ENCODE peak calls at places on chromosomes 3 and 15, in eight cellular contexts. One of them, this sample, is unnamed.

GRCh38 chr15:25714538-25714840 is 148.6 kb downstream of the ATP10A start:
- DNase-seq in PC-3: no peak
- DNase-seq in GM23338: no peak
- DNase-seq in HCT116: no peak
- DNase-seq in endothelial cell of umbilical vein: no peak
- DNase-seq in hepatocyte: no peak
- DNase-seq in MM.1S: no peak
- DNase-seq in neural progenitor cell: no peak
- DNase-seq in this sample: no peak

GRCh38 chr3:132245547-132245946 is 71.7 kb upstream of the ACP3 start:
- DNase-seq in endothelial cell of umbilical vein: no peak
- DNase-seq in GM23338: no peak
- DNase-seq in HCT116: no peak
- DNase-seq in neural progenitor cell: no peak
- DNase-seq in MM.1S: peak
- DNase-seq in PC-3: peak
- DNase-seq in hepatocyte: no peak
- DNase-seq in this sample: peak

GRCh38 chr3:159982442-159982841 is 6.2 kb upstream of the IL12A start:
- DNase-seq in endothelial cell of umbilical vein: no peak
- DNase-seq in GM23338: peak
- DNase-seq in neural progenitor cell: no peak
- DNase-seq in hepatocyte: no peak
- DNase-seq in MM.1S: no peak
- DNase-seq in HCT116: no peak
- DNase-seq in PC-3: no peak
- DNase-seq in this sample: no peak

GRCh38 chr3:98329392-98330124 is 24.1 kb upstream of the OR5K4 start:
- DNase-seq in GM23338: peak
- DNase-seq in hepatocyte: peak
- DNase-seq in endothelial cell of umbilical vein: peak
- DNase-seq in HCT116: peak
- DNase-seq in MM.1S: peak
- DNase-seq in PC-3: peak
- DNase-seq in neural progenitor cell: peak
- DNase-seq in this sample: peak

GRCh38 chr15:43509002-43509922 is 8.1 kb upstream of the MAP1A start:
- DNase-seq in hepatocyte: no peak
- DNase-seq in HCT116: no peak
- DNase-seq in endothelial cell of umbilical vein: no peak
- DNase-seq in neural progenitor cell: peak
- DNase-seq in PC-3: no peak
- DNase-seq in MM.1S: no peak
- DNase-seq in GM23338: peak
- DNase-seq in this sample: peak

GRCh38 chr3:154090116-154090420 is 31.1 kb upstream of the ARHGEF26 start:
- DNase-seq in endothelial cell of umbilical vein: peak
- DNase-seq in MM.1S: no peak
- DNase-seq in PC-3: peak
- DNase-seq in HCT116: no peak
- DNase-seq in neural progenitor cell: no peak
- DNase-seq in hepatocyte: peak
- DNase-seq in GM23338: no peak
- DNase-seq in this sample: no peak

GRCh38 chr3:23992051-23992628 is 47.1 kb downstream of the NR1D2 start:
- DNase-seq in MM.1S: no peak
- DNase-seq in PC-3: peak
- DNase-seq in GM23338: peak
- DNase-seq in hepatocyte: no peak
- DNase-seq in neural progenitor cell: peak
- DNase-seq in HCT116: no peak
- DNase-seq in endothelial cell of umbilical vein: peak
- DNase-seq in this sample: peak

GRCh38 chr15:100252779-100253417 is 88.9 kb downstream of the ADAMTS17 start:
- DNase-seq in HCT116: no peak
- DNase-seq in neural progenitor cell: no peak
- DNase-seq in PC-3: no peak
- DNase-seq in hepatocyte: no peak
- DNase-seq in endothelial cell of umbilical vein: no peak
- DNase-seq in MM.1S: no peak
- DNase-seq in GM23338: no peak
- DNase-seq in this sample: peak

GRCh38 chr15:95994418-95994817 is 336.1 kb upstream of the NR2F2 start:
- DNase-seq in endothelial cell of umbilical vein: no peak
- DNase-seq in neural progenitor cell: no peak
- DNase-seq in HCT116: no peak
- DNase-seq in PC-3: no peak
- DNase-seq in hepatocyte: no peak
- DNase-seq in MM.1S: no peak
- DNase-seq in GM23338: no peak
- DNase-seq in this sample: peak

GRCh38 chr3:112631257-112631656 is 9.7 kb downstream of the CCDC80 start:
- DNase-seq in hepatocyte: no peak
- DNase-seq in PC-3: no peak
- DNase-seq in MM.1S: no peak
- DNase-seq in HCT116: no peak
- DNase-seq in endothelial cell of umbilical vein: no peak
- DNase-seq in neural progenitor cell: no peak
- DNase-seq in GM23338: no peak
- DNase-seq in this sample: peak

GRCh38 chr15:28892789-28893610 is 7.2 kb downstream of the APBA2 start:
- DNase-seq in PC-3: no peak
- DNase-seq in neural progenitor cell: no peak
- DNase-seq in HCT116: no peak
- DNase-seq in MM.1S: peak
- DNase-seq in GM23338: no peak
- DNase-seq in hepatocyte: no peak
- DNase-seq in endothelial cell of umbilical vein: no peak
- DNase-seq in this sample: peak

GRCh38 chr15:34889486-34889885 is 80.1 kb downstream of the AQR start:
- DNase-seq in endothelial cell of umbilical vein: no peak
- DNase-seq in GM23338: no peak
- DNase-seq in PC-3: no peak
- DNase-seq in HCT116: no peak
- DNase-seq in neural progenitor cell: no peak
- DNase-seq in hepatocyte: no peak
- DNase-seq in MM.1S: no peak
- DNase-seq in this sample: peak

GRCh38 chr3:15300318-15301078 is 31.9 kb downstream of the SH3BP5 start:
- DNase-seq in neural progenitor cell: no peak
- DNase-seq in GM23338: no peak
- DNase-seq in HCT116: peak
- DNase-seq in PC-3: peak
- DNase-seq in hepatocyte: no peak
- DNase-seq in endothelial cell of umbilical vein: peak
- DNase-seq in MM.1S: no peak
- DNase-seq in this sample: peak

GRCh38 chr3:29064085-29064484 is 216.8 kb upstream of the RBMS3 start:
- DNase-seq in hepatocyte: no peak
- DNase-seq in MM.1S: no peak
- DNase-seq in HCT116: no peak
- DNase-seq in endothelial cell of umbilical vein: no peak
- DNase-seq in neural progenitor cell: peak
- DNase-seq in GM23338: no peak
- DNase-seq in PC-3: no peak
- DNase-seq in this sample: peak

GRCh38 chr15:37891754-37892368 is 42.6 kb upstream of the TMCO5A start:
- DNase-seq in hepatocyte: peak
- DNase-seq in endothelial cell of umbilical vein: peak
- DNase-seq in HCT116: peak
- DNase-seq in neural progenitor cell: peak
- DNase-seq in GM23338: peak
- DNase-seq in PC-3: peak
- DNase-seq in MM.1S: peak
- DNase-seq in this sample: peak

GRCh38 chr3:176430244-176430893 is 766.9 kb downstream of the TBL1XR1 start:
- DNase-seq in endothelial cell of umbilical vein: peak
- DNase-seq in MM.1S: peak
- DNase-seq in PC-3: peak
- DNase-seq in HCT116: peak
- DNase-seq in GM23338: peak
- DNase-seq in neural progenitor cell: peak
- DNase-seq in hepatocyte: peak
- DNase-seq in this sample: peak

GRCh38 chr3:170274641-170275040 is 52.4 kb downstream of the PRKCI start:
- DNase-seq in MM.1S: no peak
- DNase-seq in hepatocyte: no peak
- DNase-seq in endothelial cell of umbilical vein: no peak
- DNase-seq in GM23338: no peak
- DNase-seq in HCT116: no peak
- DNase-seq in neural progenitor cell: no peak
- DNase-seq in PC-3: no peak
- DNase-seq in this sample: no peak

GRCh38 chr15:89681146-89681545 is 2.0 kb upstream of the PLIN1 start:
- DNase-seq in HCT116: no peak
- DNase-seq in endothelial cell of umbilical vein: no peak
- DNase-seq in neural progenitor cell: no peak
- DNase-seq in MM.1S: no peak
- DNase-seq in GM23338: no peak
- DNase-seq in PC-3: no peak
- DNase-seq in hepatocyte: no peak
- DNase-seq in this sample: no peak
- H3K27ac ChIP-seq in HCT116: no peak
- H3K27ac ChIP-seq in endothelial cell of umbilical vein: no peak
- H3K27ac ChIP-seq in neural progenitor cell: no peak
- H3K27ac ChIP-seq in MM.1S: no peak
- H3K27ac ChIP-seq in GM23338: no peak
- H3K27ac ChIP-seq in PC-3: peak
- H3K27ac ChIP-seq in hepatocyte: peak
- H3K27ac ChIP-seq in this sample: no peak

GRCh38 chr15:59995568-59996349 is 8.4 kb upstream of the FOXB1 start:
- DNase-seq in MM.1S: no peak
- DNase-seq in PC-3: no peak
- DNase-seq in neural progenitor cell: peak
- DNase-seq in HCT116: no peak
- DNase-seq in endothelial cell of umbilical vein: no peak
- DNase-seq in GM23338: peak
- DNase-seq in hepatocyte: no peak
- DNase-seq in this sample: no peak

GRCh38 chr15:59998256-59999063 is 5.7 kb upstream of the FOXB1 start:
- DNase-seq in hepatocyte: no peak
- DNase-seq in MM.1S: no peak
- DNase-seq in GM23338: peak
- DNase-seq in HCT116: no peak
- DNase-seq in endothelial cell of umbilical vein: no peak
- DNase-seq in PC-3: no peak
- DNase-seq in neural progenitor cell: peak
- DNase-seq in this sample: no peak

GRCh38 chr15:59994855-59995557 is 9.1 kb upstream of the FOXB1 start:
- DNase-seq in GM23338: peak
- DNase-seq in hepatocyte: no peak
- DNase-seq in MM.1S: no peak
- DNase-seq in HCT116: no peak
- DNase-seq in PC-3: no peak
- DNase-seq in endothelial cell of umbilical vein: no peak
- DNase-seq in neural progenitor cell: peak
- DNase-seq in this sample: no peak

GRCh38 chr15:59997070-59997701 is 6.9 kb upstream of the FOXB1 start:
- DNase-seq in MM.1S: peak
- DNase-seq in hepatocyte: no peak
- DNase-seq in PC-3: peak
- DNase-seq in GM23338: peak
- DNase-seq in HCT116: no peak
- DNase-seq in neural progenitor cell: peak
- DNase-seq in endothelial cell of umbilical vein: no peak
- DNase-seq in this sample: no peak

GRCh38 chr15:59996498-59997041 is 7.5 kb upstream of the FOXB1 start:
- DNase-seq in HCT116: no peak
- DNase-seq in GM23338: peak
- DNase-seq in hepatocyte: peak
- DNase-seq in endothelial cell of umbilical vein: no peak
- DNase-seq in neural progenitor cell: no peak
- DNase-seq in PC-3: no peak
- DNase-seq in MM.1S: peak
- DNase-seq in this sample: no peak
- TF ChIP-seq EZH2 in HCT116: no peak
- TF ChIP-seq EZH2 in GM23338: no peak
- TF ChIP-seq EZH2 in hepatocyte: peak
- TF ChIP-seq EZH2 in endothelial cell of umbilical vein: peak
- TF ChIP-seq EZH2 in neural progenitor cell: peak
- TF ChIP-seq EZH2 in PC-3: no peak
- TF ChIP-seq EZH2 in MM.1S: no peak
- TF ChIP-seq EZH2 in this sample: no peak

GRCh38 chr3:181704421-181705066 is 7.2 kb upstream of the SOX2 start:
- DNase-seq in GM23338: peak
- DNase-seq in HCT116: no peak
- DNase-seq in neural progenitor cell: peak
- DNase-seq in PC-3: no peak
- DNase-seq in MM.1S: no peak
- DNase-seq in endothelial cell of umbilical vein: no peak
- DNase-seq in hepatocyte: no peak
- DNase-seq in this sample: no peak
- H3K4me2 ChIP-seq in GM23338: peak
- H3K4me2 ChIP-seq in HCT116: no peak
- H3K4me2 ChIP-seq in neural progenitor cell: peak
- H3K4me2 ChIP-seq in PC-3: no peak
- H3K4me2 ChIP-seq in MM.1S: peak
- H3K4me2 ChIP-seq in endothelial cell of umbilical vein: no peak
- H3K4me2 ChIP-seq in hepatocyte: no peak
- H3K4me2 ChIP-seq in this sample: no peak

GRCh38 chr3:63585927-63586326 is 66.5 kb upstream of the SNTN start:
- DNase-seq in PC-3: no peak
- DNase-seq in endothelial cell of umbilical vein: no peak
- DNase-seq in hepatocyte: no peak
- DNase-seq in MM.1S: no peak
- DNase-seq in neural progenitor cell: no peak
- DNase-seq in HCT116: no peak
- DNase-seq in GM23338: no peak
- DNase-seq in this sample: no peak

GRCh38 chr3:63593779-63594178 is 58.7 kb upstream of the SNTN start:
- DNase-seq in hepatocyte: no peak
- DNase-seq in GM23338: no peak
- DNase-seq in PC-3: no peak
- DNase-seq in endothelial cell of umbilical vein: no peak
- DNase-seq in neural progenitor cell: no peak
- DNase-seq in HCT116: no peak
- DNase-seq in MM.1S: no peak
- DNase-seq in this sample: no peak

GRCh38 chr3:63582943-63583500 is 69.5 kb upstream of the SNTN start:
- DNase-seq in PC-3: no peak
- DNase-seq in neural progenitor cell: no peak
- DNase-seq in hepatocyte: no peak
- DNase-seq in HCT116: no peak
- DNase-seq in endothelial cell of umbilical vein: no peak
- DNase-seq in GM23338: no peak
- DNase-seq in MM.1S: no peak
- DNase-seq in this sample: peak

DNA sequence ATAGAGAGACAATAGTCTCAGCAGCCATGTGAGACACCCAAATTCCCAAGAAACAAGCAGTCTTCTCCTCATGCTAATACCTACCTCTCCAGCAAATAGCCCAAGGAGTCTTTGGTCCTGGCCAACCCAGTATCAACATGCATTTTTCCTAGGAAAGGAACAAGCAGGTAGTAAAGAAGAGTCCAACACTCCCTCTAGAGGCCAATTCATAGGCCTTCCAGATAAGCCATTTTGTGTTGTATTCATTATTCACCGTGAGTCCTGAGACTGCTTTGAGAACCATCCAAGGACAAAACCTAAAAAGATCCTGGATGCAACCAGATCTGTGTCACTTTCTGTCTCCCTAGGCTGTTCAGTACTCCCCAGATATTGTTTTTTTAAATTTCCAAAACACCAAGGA is 63.6 kb upstream of the SNTN start:
- DNase-seq in GM23338: peak
- DNase-seq in neural progenitor cell: no peak
- DNase-seq in endothelial cell of umbilical vein: no peak
- DNase-seq in MM.1S: no peak
- DNase-seq in hepatocyte: no peak
- DNase-seq in HCT116: no peak
- DNase-seq in PC-3: no peak
- DNase-seq in this sample: no peak
- H3K27ac ChIP-seq in GM23338: no peak
- H3K27ac ChIP-seq in neural progenitor cell: no peak
- H3K27ac ChIP-seq in endothelial cell of umbilical vein: no peak
- H3K27ac ChIP-seq in MM.1S: no peak
- H3K27ac ChIP-seq in hepatocyte: no peak
- H3K27ac ChIP-seq in HCT116: no peak
- H3K27ac ChIP-seq in PC-3: no peak
- H3K27ac ChIP-seq in this sample: no peak

This sample was measured in GM23248.